ENCODE peak calls at places on chromosomes 13 and 19, in eight cellular contexts. One of them, this sample, is unnamed.
A peak's percentile ranks its signal among the peaks of the same experiment; 100 is the strongest.

GRCh38 chr13:90683711-90684131 is 663.8 kb upstream of the MIR17HG start:
- DNase-seq in EL: no peak
- DNase-seq in activated CD8-positive, alpha-beta T cell treated with anti-CD3 and anti-CD28 coated beads for 36 hours: no peak
- DNase-seq in bronchial epithelial cell: no peak
- DNase-seq in T-helper 1 cell: no peak
- DNase-seq in left kidney: peak; percentile 5
- DNase-seq in central memory CD8-positive, alpha-beta T cell: no peak
- DNase-seq in fibroblast of lung: peak; percentile 27
- DNase-seq in this sample: no peak

GRCh38 chr19:8451885-8452284 is 7.1 kb downstream of the HNRNPM start:
- DNase-seq in activated CD8-positive, alpha-beta T cell treated with anti-CD3 and anti-CD28 coated beads for 36 hours: no peak
- DNase-seq in bronchial epithelial cell: peak; percentile 89
- DNase-seq in left kidney: no peak
- DNase-seq in T-helper 1 cell: no peak
- DNase-seq in central memory CD8-positive, alpha-beta T cell: no peak
- DNase-seq in fibroblast of lung: peak; percentile 48
- DNase-seq in EL: peak; percentile 71
- DNase-seq in this sample: no peak

GRCh38 chr19:19004144-19004543 is 29.2 kb downstream of the SUGP2 start:
- DNase-seq in activated CD8-positive, alpha-beta T cell treated with anti-CD3 and anti-CD28 coated beads for 36 hours: no peak
- DNase-seq in bronchial epithelial cell: no peak
- DNase-seq in T-helper 1 cell: no peak
- DNase-seq in fibroblast of lung: no peak
- DNase-seq in EL: no peak
- DNase-seq in left kidney: no peak
- DNase-seq in central memory CD8-positive, alpha-beta T cell: no peak
- DNase-seq in this sample: no peak

GRCh38 chr19:5440299-5440698 is 14.9 kb upstream of the ZNRF4 start:
- DNase-seq in activated CD8-positive, alpha-beta T cell treated with anti-CD3 and anti-CD28 coated beads for 36 hours: no peak
- DNase-seq in EL: no peak
- DNase-seq in central memory CD8-positive, alpha-beta T cell: no peak
- DNase-seq in bronchial epithelial cell: no peak
- DNase-seq in left kidney: no peak
- DNase-seq in T-helper 1 cell: no peak
- DNase-seq in fibroblast of lung: no peak
- DNase-seq in this sample: no peak

GRCh38 chr13:49314344-49314882 is 66.7 kb downstream of the CDADC1 start:
- DNase-seq in EL: no peak
- DNase-seq in bronchial epithelial cell: peak; percentile 49
- DNase-seq in T-helper 1 cell: no peak
- DNase-seq in activated CD8-positive, alpha-beta T cell treated with anti-CD3 and anti-CD28 coated beads for 36 hours: no peak
- DNase-seq in left kidney: no peak
- DNase-seq in fibroblast of lung: no peak
- DNase-seq in central memory CD8-positive, alpha-beta T cell: no peak
- DNase-seq in this sample: no peak

GRCh38 chr19:5329141-5329540 is 11.5 kb downstream of the PTPRS start:
- DNase-seq in fibroblast of lung: no peak
- DNase-seq in central memory CD8-positive, alpha-beta T cell: no peak
- DNase-seq in bronchial epithelial cell: no peak
- DNase-seq in left kidney: peak; percentile 40
- DNase-seq in EL: no peak
- DNase-seq in T-helper 1 cell: no peak
- DNase-seq in activated CD8-positive, alpha-beta T cell treated with anti-CD3 and anti-CD28 coated beads for 36 hours: no peak
- DNase-seq in this sample: no peak

GRCh38 chr19:8517551-8518442 is 3.8 kb upstream of the ZNF414 start:
- DNase-seq in activated CD8-positive, alpha-beta T cell treated with anti-CD3 and anti-CD28 coated beads for 36 hours: peak; percentile 73
- DNase-seq in bronchial epithelial cell: no peak
- DNase-seq in EL: no peak
- DNase-seq in left kidney: no peak
- DNase-seq in T-helper 1 cell: peak; percentile 31
- DNase-seq in central memory CD8-positive, alpha-beta T cell: peak; percentile 49
- DNase-seq in fibroblast of lung: peak; percentile 37
- DNase-seq in this sample: no peak

GRCh38 chr19:46862974-46863632 is 2.3 kb downstream of the ARHGAP35 start:
- DNase-seq in left kidney: no peak
- DNase-seq in activated CD8-positive, alpha-beta T cell treated with anti-CD3 and anti-CD28 coated beads for 36 hours: no peak
- DNase-seq in fibroblast of lung: no peak
- DNase-seq in EL: peak; percentile 17
- DNase-seq in central memory CD8-positive, alpha-beta T cell: no peak
- DNase-seq in T-helper 1 cell: no peak
- DNase-seq in bronchial epithelial cell: no peak
- DNase-seq in this sample: no peak

GRCh38 chr13:85266771-85267170 is 532.4 kb downstream of the SLITRK6 start:
- DNase-seq in left kidney: peak; percentile 21
- DNase-seq in bronchial epithelial cell: no peak
- DNase-seq in activated CD8-positive, alpha-beta T cell treated with anti-CD3 and anti-CD28 coated beads for 36 hours: no peak
- DNase-seq in central memory CD8-positive, alpha-beta T cell: no peak
- DNase-seq in fibroblast of lung: no peak
- DNase-seq in T-helper 1 cell: no peak
- DNase-seq in EL: peak; percentile 2
- DNase-seq in this sample: no peak

GRCh38 chr13:21825186-21825585 is 154.3 kb downstream of the FGF9 start:
- DNase-seq in fibroblast of lung: peak; percentile 22
- DNase-seq in left kidney: peak; percentile 54
- DNase-seq in bronchial epithelial cell: no peak
- DNase-seq in T-helper 1 cell: no peak
- DNase-seq in activated CD8-positive, alpha-beta T cell treated with anti-CD3 and anti-CD28 coated beads for 36 hours: no peak
- DNase-seq in EL: no peak
- DNase-seq in central memory CD8-positive, alpha-beta T cell: no peak
- DNase-seq in this sample: no peak

GRCh38 chr19:11995174-11995573 is 30.3 kb downstream of the ZNF763 start:
- DNase-seq in left kidney: no peak
- DNase-seq in central memory CD8-positive, alpha-beta T cell: no peak
- DNase-seq in activated CD8-positive, alpha-beta T cell treated with anti-CD3 and anti-CD28 coated beads for 36 hours: no peak
- DNase-seq in EL: peak; percentile 25
- DNase-seq in T-helper 1 cell: no peak
- DNase-seq in fibroblast of lung: no peak
- DNase-seq in bronchial epithelial cell: no peak
- DNase-seq in this sample: no peak

GRCh38 chr13:78160793-78161192 is 242.2 kb upstream of the EDNRB start:
- DNase-seq in bronchial epithelial cell: peak; percentile 18
- DNase-seq in EL: peak; percentile 69
- DNase-seq in fibroblast of lung: peak; percentile 85
- DNase-seq in central memory CD8-positive, alpha-beta T cell: no peak
- DNase-seq in T-helper 1 cell: no peak
- DNase-seq in left kidney: no peak
- DNase-seq in activated CD8-positive, alpha-beta T cell treated with anti-CD3 and anti-CD28 coated beads for 36 hours: no peak
- DNase-seq in this sample: no peak

GRCh38 chr13:48457578-48458242 is 44.8 kb upstream of the LPAR6 start:
- DNase-seq in activated CD8-positive, alpha-beta T cell treated with anti-CD3 and anti-CD28 coated beads for 36 hours: no peak
- DNase-seq in fibroblast of lung: no peak
- DNase-seq in bronchial epithelial cell: no peak
- DNase-seq in central memory CD8-positive, alpha-beta T cell: no peak
- DNase-seq in EL: no peak
- DNase-seq in T-helper 1 cell: no peak
- DNase-seq in left kidney: no peak
- DNase-seq in this sample: no peak

GRCh38 chr19:53945441-53945840 is 17.3 kb upstream of the CACNG8 start:
- DNase-seq in activated CD8-positive, alpha-beta T cell treated with anti-CD3 and anti-CD28 coated beads for 36 hours: no peak
- DNase-seq in left kidney: no peak
- DNase-seq in T-helper 1 cell: no peak
- DNase-seq in EL: no peak
- DNase-seq in fibroblast of lung: no peak
- DNase-seq in central memory CD8-positive, alpha-beta T cell: no peak
- DNase-seq in bronchial epithelial cell: no peak
- DNase-seq in this sample: no peak

GRCh38 chr13:40624338-40624737 is 42.1 kb downstream of the FOXO1 start:
- DNase-seq in bronchial epithelial cell: peak; percentile 50
- DNase-seq in activated CD8-positive, alpha-beta T cell treated with anti-CD3 and anti-CD28 coated beads for 36 hours: peak; percentile 80
- DNase-seq in fibroblast of lung: peak; percentile 19
- DNase-seq in central memory CD8-positive, alpha-beta T cell: no peak
- DNase-seq in T-helper 1 cell: no peak
- DNase-seq in EL: peak; percentile 18
- DNase-seq in left kidney: no peak
- DNase-seq in this sample: no peak

GRCh38 chr13:72160977-72161376 is 294.0 kb upstream of the DACH1 start:
- DNase-seq in T-helper 1 cell: no peak
- DNase-seq in EL: no peak
- DNase-seq in activated CD8-positive, alpha-beta T cell treated with anti-CD3 and anti-CD28 coated beads for 36 hours: no peak
- DNase-seq in bronchial epithelial cell: no peak
- DNase-seq in fibroblast of lung: no peak
- DNase-seq in left kidney: no peak
- DNase-seq in central memory CD8-positive, alpha-beta T cell: no peak
- DNase-seq in this sample: no peak

GRCh38 chr13:20188649-20189553 is 3.8 kb downstream of the GJB2 start:
- DNase-seq in T-helper 1 cell: no peak
- DNase-seq in bronchial epithelial cell: no peak
- DNase-seq in activated CD8-positive, alpha-beta T cell treated with anti-CD3 and anti-CD28 coated beads for 36 hours: peak; percentile 34
- DNase-seq in left kidney: peak; percentile 38
- DNase-seq in EL: no peak
- DNase-seq in fibroblast of lung: no peak
- DNase-seq in central memory CD8-positive, alpha-beta T cell: no peak
- DNase-seq in this sample: no peak

GRCh38 chr13:101575591-101575990 is 123.1 kb downstream of the ITGBL1 start:
- DNase-seq in T-helper 1 cell: no peak
- DNase-seq in bronchial epithelial cell: peak; percentile 22
- DNase-seq in fibroblast of lung: no peak
- DNase-seq in EL: no peak
- DNase-seq in left kidney: no peak
- DNase-seq in central memory CD8-positive, alpha-beta T cell: no peak
- DNase-seq in activated CD8-positive, alpha-beta T cell treated with anti-CD3 and anti-CD28 coated beads for 36 hours: no peak
- DNase-seq in this sample: no peak

GRCh38 chr13:99800951-99801350 is 170.6 kb downstream of the ZIC5 start:
- DNase-seq in central memory CD8-positive, alpha-beta T cell: no peak
- DNase-seq in left kidney: no peak
- DNase-seq in T-helper 1 cell: no peak
- DNase-seq in fibroblast of lung: no peak
- DNase-seq in EL: no peak
- DNase-seq in activated CD8-positive, alpha-beta T cell treated with anti-CD3 and anti-CD28 coated beads for 36 hours: no peak
- DNase-seq in bronchial epithelial cell: no peak
- DNase-seq in this sample: no peak

GRCh38 chr19:19213822-19214558 is 2.2 kb downstream of the NCAN start:
- DNase-seq in central memory CD8-positive, alpha-beta T cell: no peak
- DNase-seq in EL: no peak
- DNase-seq in T-helper 1 cell: no peak
- DNase-seq in bronchial epithelial cell: no peak
- DNase-seq in activated CD8-positive, alpha-beta T cell treated with anti-CD3 and anti-CD28 coated beads for 36 hours: no peak
- DNase-seq in left kidney: no peak
- DNase-seq in fibroblast of lung: no peak
- DNase-seq in this sample: no peak

GRCh38 chr13:106446011-106446410 is 89.5 kb downstream of the EFNB2 start:
- DNase-seq in EL: peak; percentile 61
- DNase-seq in bronchial epithelial cell: peak; percentile 31
- DNase-seq in activated CD8-positive, alpha-beta T cell treated with anti-CD3 and anti-CD28 coated beads for 36 hours: no peak
- DNase-seq in fibroblast of lung: no peak
- DNase-seq in T-helper 1 cell: no peak
- DNase-seq in central memory CD8-positive, alpha-beta T cell: no peak
- DNase-seq in left kidney: peak; percentile 85
- DNase-seq in this sample: no peak

GRCh38 chr19:28554321-28555091 is 658.4 kb downstream of the UQCRFS1 start:
- DNase-seq in EL: no peak
- DNase-seq in bronchial epithelial cell: no peak
- DNase-seq in T-helper 1 cell: no peak
- DNase-seq in fibroblast of lung: no peak
- DNase-seq in activated CD8-positive, alpha-beta T cell treated with anti-CD3 and anti-CD28 coated beads for 36 hours: no peak
- DNase-seq in left kidney: no peak
- DNase-seq in central memory CD8-positive, alpha-beta T cell: no peak
- DNase-seq in this sample: no peak

GRCh38 chr13:112873851-112874750 is 94.9 kb upstream of the MCF2L start:
- DNase-seq in left kidney: peak; percentile 93
- DNase-seq in fibroblast of lung: peak; percentile 64
- DNase-seq in central memory CD8-positive, alpha-beta T cell: no peak
- DNase-seq in bronchial epithelial cell: peak; percentile 34
- DNase-seq in activated CD8-positive, alpha-beta T cell treated with anti-CD3 and anti-CD28 coated beads for 36 hours: peak; percentile 86
- DNase-seq in EL: peak; percentile 64
- DNase-seq in T-helper 1 cell: no peak
- DNase-seq in this sample: peak; percentile 44

GRCh38 chr13:77409412-77409811 is 82.5 kb upstream of the MYCBP2 start:
- DNase-seq in EL: peak; percentile 6
- DNase-seq in central memory CD8-positive, alpha-beta T cell: no peak
- DNase-seq in activated CD8-positive, alpha-beta T cell treated with anti-CD3 and anti-CD28 coated beads for 36 hours: no peak
- DNase-seq in T-helper 1 cell: no peak
- DNase-seq in bronchial epithelial cell: no peak
- DNase-seq in left kidney: no peak
- DNase-seq in fibroblast of lung: no peak
- DNase-seq in this sample: no peak

GRCh38 chr13:43787998-43788397 is 1.2 kb upstream of the ENOX1 start:
- DNase-seq in left kidney: peak; percentile 78
- DNase-seq in central memory CD8-positive, alpha-beta T cell: no peak
- DNase-seq in activated CD8-positive, alpha-beta T cell treated with anti-CD3 and anti-CD28 coated beads for 36 hours: no peak
- DNase-seq in bronchial epithelial cell: peak; percentile 38
- DNase-seq in T-helper 1 cell: no peak
- DNase-seq in fibroblast of lung: peak; percentile 68
- DNase-seq in EL: peak; percentile 52
- DNase-seq in this sample: no peak

GRCh38 chr19:33273881-33274662 is 28.3 kb downstream of the CEBPA start:
- DNase-seq in EL: peak; percentile 73
- DNase-seq in left kidney: peak; percentile 90
- DNase-seq in activated CD8-positive, alpha-beta T cell treated with anti-CD3 and anti-CD28 coated beads for 36 hours: peak; percentile 67
- DNase-seq in T-helper 1 cell: no peak
- DNase-seq in fibroblast of lung: peak; percentile 71
- DNase-seq in bronchial epithelial cell: peak; percentile 79
- DNase-seq in central memory CD8-positive, alpha-beta T cell: no peak
- DNase-seq in this sample: peak; percentile 32

GRCh38 chr19:49889687-49890348 is 6.9 kb downstream of the IL4I1 start:
- DNase-seq in T-helper 1 cell: peak; percentile 54
- DNase-seq in central memory CD8-positive, alpha-beta T cell: peak; percentile 64
- DNase-seq in bronchial epithelial cell: peak; percentile 62
- DNase-seq in EL: peak; percentile 38
- DNase-seq in fibroblast of lung: peak; percentile 71
- DNase-seq in activated CD8-positive, alpha-beta T cell treated with anti-CD3 and anti-CD28 coated beads for 36 hours: peak; percentile 83
- DNase-seq in left kidney: peak; percentile 94
- DNase-seq in this sample: peak; percentile 21